ENCODE peak calls at places on chromosomes 7 and 10, in five cellular contexts. One of them, this sample, is unnamed.

GRCh38 chr7:101488826-101489572 is 126.3 kb downstream of the COL26A1 start:
- DNase-seq in GM12878: no peak
- DNase-seq in cardiac fibroblast: no peak
- DNase-seq in kidney epithelial cell: no peak
- DNase-seq in thoracic aorta: no peak
- DNase-seq in this sample: no peak

GRCh38 chr7:100544386-100544785 is 5.4 kb downstream of the AGFG2 start:
- DNase-seq in GM12878: no peak
- DNase-seq in cardiac fibroblast: no peak
- DNase-seq in kidney epithelial cell: no peak
- DNase-seq in thoracic aorta: no peak
- DNase-seq in this sample: no peak

GRCh38 chr7:144391823-144392255 is 11.7 kb downstream of the NOBOX start:
- DNase-seq in GM12878: no peak
- DNase-seq in cardiac fibroblast: peak; percentile 78
- DNase-seq in kidney epithelial cell: no peak
- DNase-seq in thoracic aorta: no peak
- DNase-seq in this sample: peak; percentile 70

GRCh38 chr7:2512179-2512644 is 7.4 kb upstream of the LFNG start:
- DNase-seq in GM12878: no peak
- DNase-seq in cardiac fibroblast: no peak
- DNase-seq in kidney epithelial cell: no peak
- DNase-seq in thoracic aorta: no peak
- DNase-seq in this sample: no peak

GRCh38 chr7:53387515-53387914 is 352.1 kb downstream of the POM121L12 start:
- DNase-seq in GM12878: no peak
- DNase-seq in cardiac fibroblast: no peak
- DNase-seq in kidney epithelial cell: no peak
- DNase-seq in thoracic aorta: no peak
- DNase-seq in this sample: no peak

GRCh38 chr10:78634835-78635234 is 433.9 kb upstream of the ZMIZ1 start:
- DNase-seq in GM12878: no peak
- DNase-seq in cardiac fibroblast: no peak
- DNase-seq in kidney epithelial cell: no peak
- DNase-seq in thoracic aorta: no peak
- DNase-seq in this sample: no peak

GRCh38 chr7:102306916-102307677 is 20.4 kb downstream of the SH2B2 start:
- DNase-seq in GM12878: peak; percentile 96
- DNase-seq in cardiac fibroblast: peak; percentile 63
- DNase-seq in kidney epithelial cell: peak; percentile 69
- DNase-seq in thoracic aorta: no peak
- DNase-seq in this sample: no peak

GRCh38 chr7:123571684-123572083 is 14.1 kb upstream of the NDUFA5 start:
- DNase-seq in GM12878: no peak
- DNase-seq in cardiac fibroblast: peak; percentile 34
- DNase-seq in kidney epithelial cell: no peak
- DNase-seq in thoracic aorta: no peak
- DNase-seq in this sample: peak; percentile 35

GRCh38 chr7:100679927-100680588 is 6.5 kb downstream of the GNB2 start:
- DNase-seq in GM12878: no peak
- DNase-seq in cardiac fibroblast: peak; percentile 59
- DNase-seq in kidney epithelial cell: no peak
- DNase-seq in thoracic aorta: no peak
- DNase-seq in this sample: peak; percentile 84

GRCh38 chr7:1567893-1568292 is 1.9 kb downstream of the PSMG3 start:
- DNase-seq in GM12878: no peak
- DNase-seq in cardiac fibroblast: peak; percentile 41
- DNase-seq in kidney epithelial cell: peak; percentile 57
- DNase-seq in thoracic aorta: no peak
- DNase-seq in this sample: peak; percentile 97

GRCh38 chr7:15288746-15289145 is 273.1 kb downstream of the AGMO start:
- DNase-seq in GM12878: no peak
- DNase-seq in cardiac fibroblast: peak; percentile 40
- DNase-seq in kidney epithelial cell: no peak
- DNase-seq in thoracic aorta: no peak
- DNase-seq in this sample: peak; percentile 7

GRCh38 chr10:19839552-19839951 is 23.3 kb downstream of the PLXDC2 start:
- DNase-seq in GM12878: no peak
- DNase-seq in cardiac fibroblast: no peak
- DNase-seq in kidney epithelial cell: no peak
- DNase-seq in thoracic aorta: no peak
- DNase-seq in this sample: no peak
- H3K4me3 ChIP-seq in GM12878: no peak overlapping the region
- H3K4me3 ChIP-seq in cardiac fibroblast: no peak overlapping the region
- H3K4me3 ChIP-seq in kidney epithelial cell: no peak overlapping the region
- H3K4me3 ChIP-seq in thoracic aorta: no peak overlapping the region
- H3K4me3 ChIP-seq in this sample: no peak overlapping the region

DNA sequence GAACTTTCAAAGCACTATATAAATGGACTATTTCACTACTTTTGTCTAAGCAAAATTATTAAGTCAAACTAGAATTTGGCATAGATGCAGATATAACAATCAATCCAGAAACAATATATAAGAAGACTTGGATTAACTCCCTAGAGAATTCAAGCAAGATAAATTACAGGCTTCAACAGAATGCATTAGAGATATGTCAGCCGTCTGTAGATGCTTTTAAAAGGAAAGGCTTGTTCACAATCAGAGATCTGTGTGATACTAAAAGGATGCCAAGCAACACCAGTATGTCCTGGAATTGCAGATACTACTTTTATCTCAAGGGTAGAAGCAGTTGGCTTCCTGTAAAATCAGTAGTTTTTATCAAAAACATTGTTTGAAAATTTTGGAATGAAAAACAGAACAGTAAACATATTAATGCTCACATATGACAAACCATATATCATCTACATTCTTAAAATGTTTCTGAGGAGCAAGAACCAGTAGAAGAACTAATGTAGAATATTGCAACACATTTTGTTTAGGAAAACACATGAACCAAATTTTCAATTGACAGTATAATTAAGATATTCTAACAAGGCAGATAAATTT is 947.9 kb upstream of the LRRN3 start:
- DNase-seq in GM12878: no peak
- DNase-seq in cardiac fibroblast: no peak
- DNase-seq in kidney epithelial cell: no peak
- DNase-seq in thoracic aorta: no peak
- DNase-seq in this sample: no peak
- TF ChIP-seq CTCF in GM12878: no peak
- TF ChIP-seq CTCF in cardiac fibroblast: no peak
- TF ChIP-seq CTCF in kidney epithelial cell: no peak
- TF ChIP-seq CTCF in thoracic aorta: no peak
- TF ChIP-seq CTCF in this sample: no peak

GRCh38 chr10:11227103-11227502 is 209.4 kb downstream of the CELF2 start:
- DNase-seq in GM12878: no peak
- DNase-seq in cardiac fibroblast: no peak
- DNase-seq in kidney epithelial cell: no peak
- DNase-seq in thoracic aorta: no peak
- DNase-seq in this sample: no peak

GRCh38 chr10:11230706-11231105 is 213.0 kb downstream of the CELF2 start:
- DNase-seq in GM12878: no peak
- DNase-seq in cardiac fibroblast: no peak
- DNase-seq in kidney epithelial cell: no peak
- DNase-seq in thoracic aorta: no peak
- DNase-seq in this sample: no peak

GRCh38 chr10:11232222-11232961 is 214.7 kb downstream of the CELF2 start:
- DNase-seq in GM12878: no peak
- DNase-seq in cardiac fibroblast: no peak
- DNase-seq in kidney epithelial cell: no peak
- DNase-seq in thoracic aorta: no peak
- DNase-seq in this sample: no peak

GRCh38 chr10:11231285-11231684 is 213.6 kb downstream of the CELF2 start:
- DNase-seq in GM12878: no peak
- DNase-seq in cardiac fibroblast: no peak
- DNase-seq in kidney epithelial cell: no peak
- DNase-seq in thoracic aorta: no peak
- DNase-seq in this sample: no peak

GRCh38 chr10:11229893-11230292 is 212.2 kb downstream of the CELF2 start:
- DNase-seq in GM12878: no peak
- DNase-seq in cardiac fibroblast: no peak
- DNase-seq in kidney epithelial cell: no peak
- DNase-seq in thoracic aorta: no peak
- DNase-seq in this sample: no peak
- H3K4me3 ChIP-seq in GM12878: no peak overlapping the region
- H3K4me3 ChIP-seq in cardiac fibroblast: no peak overlapping the region
- H3K4me3 ChIP-seq in kidney epithelial cell: no peak overlapping the region
- H3K4me3 ChIP-seq in thoracic aorta: no peak overlapping the region
- H3K4me3 ChIP-seq in this sample: no peak overlapping the region

GRCh38 chr7:131251371-131251770 is 76.3 kb upstream of the MKLN1 start:
- DNase-seq in GM12878: no peak
- DNase-seq in cardiac fibroblast: no peak
- DNase-seq in kidney epithelial cell: no peak
- DNase-seq in thoracic aorta: no peak
- DNase-seq in this sample: no peak

GRCh38 chr7:131250331-131250730 is 77.3 kb upstream of the MKLN1 start:
- DNase-seq in GM12878: no peak
- DNase-seq in cardiac fibroblast: no peak
- DNase-seq in kidney epithelial cell: no peak
- DNase-seq in thoracic aorta: no peak
- DNase-seq in this sample: no peak

GRCh38 chr7:131249003-131249402 is 78.7 kb upstream of the MKLN1 start:
- DNase-seq in GM12878: no peak
- DNase-seq in cardiac fibroblast: peak; percentile 99
- DNase-seq in kidney epithelial cell: peak; percentile 94
- DNase-seq in thoracic aorta: peak; percentile 50
- DNase-seq in this sample: peak; percentile 98

GRCh38 chr7:131252976-131253375 is 74.7 kb upstream of the MKLN1 start:
- DNase-seq in GM12878: no peak
- DNase-seq in cardiac fibroblast: no peak
- DNase-seq in kidney epithelial cell: no peak
- DNase-seq in thoracic aorta: no peak
- DNase-seq in this sample: no peak

DNA sequence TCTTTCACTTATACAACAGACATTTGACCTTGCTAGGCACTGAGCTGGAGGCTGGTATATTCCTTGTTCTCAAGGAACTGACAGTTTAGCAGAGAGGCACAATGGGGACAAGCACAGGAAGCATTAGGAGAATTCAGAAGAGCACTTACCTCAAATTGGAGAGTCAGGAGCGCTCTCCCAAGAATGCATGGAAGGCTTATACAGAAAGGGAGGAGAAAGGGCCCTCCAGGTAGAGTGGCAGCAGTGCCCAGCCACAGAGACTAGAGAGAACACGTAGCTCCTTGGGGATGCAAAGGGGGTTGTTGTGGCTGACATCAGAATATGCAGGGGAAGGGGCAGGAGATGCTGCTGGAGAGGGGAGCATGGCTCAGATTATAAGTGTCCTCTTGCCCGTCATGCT is 78.2 kb upstream of the MKLN1 start:
- DNase-seq in GM12878: no peak
- DNase-seq in cardiac fibroblast: no peak
- DNase-seq in kidney epithelial cell: no peak
- DNase-seq in thoracic aorta: no peak
- DNase-seq in this sample: no peak
- TF ChIP-seq CTCF in GM12878: no peak
- TF ChIP-seq CTCF in cardiac fibroblast: no peak
- TF ChIP-seq CTCF in kidney epithelial cell: no peak
- TF ChIP-seq CTCF in thoracic aorta: no peak
- TF ChIP-seq CTCF in this sample: no peak